ENCODE peak calls at places on chromosomes 5 and 9, in seven cellular contexts. T is stomach, Q is endothelial cell of umbilical vein, U is HepG2, V is IMR-90, F is breast epithelium, S is uterus. L is an unnamed sample.

GRCh38 chr9:134896834-134897583 is 16.4 kb downstream of the FCN2 start:
- DNase-seq in F (no peak), U (no peak), T (no peak), Q (no peak), S (no peak), V (no peak), L (no peak)

GRCh38 chr5:159106569-159107282 is 7.0 kb upstream of the EBF1 start:
- DNase-seq in T (peak), V (peak), Q (peak), F (no peak), S (peak), U (peak), L (peak)

GRCh38 chr9:77455312-77455927 is 192.7 kb downstream of the GNA14 start:
- DNase-seq in V (no peak), U (peak), Q (peak), T (peak), F (no peak), S (no peak), L (no peak)

GRCh38 chr9:68685770-68686169 is 19.3 kb upstream of the PIP5K1B start:
- DNase-seq in Q (peak), U (peak), S (no peak), F (no peak), V (no peak), T (peak), L (no peak)

GRCh38 chr5:151213803-151214613 is 9.9 kb downstream of the CCDC69 start:
- DNase-seq in Q (peak), F (no peak), U (peak), S (peak), V (no peak), T (peak), L (peak)

GRCh38 chr5:156359452-156359851 is 32.5 kb downstream of the SGCD start:
- DNase-seq in T (no peak), F (no peak), U (no peak), Q (no peak), V (peak), S (no peak), L (no peak)

GRCh38 chr5:171080151-171080938 is 218.5 kb downstream of the RANBP17 start:
- DNase-seq in F (no peak), U (no peak), T (no peak), Q (no peak), V (no peak), S (no peak), L (no peak)

GRCh38 chr9:131500377-131500776 is 2.3 kb upstream of the POMT1 start:
- DNase-seq in F (no peak), T (no peak), S (no peak), U (no peak), Q (no peak), V (no peak), L (no peak)

GRCh38 chr5:134082264-134082992 is 32.1 kb upstream of the TCF7 start:
- DNase-seq in T (no peak), U (no peak), S (no peak), F (no peak), Q (no peak), V (no peak), L (no peak)

GRCh38 chr5:105872569-105873270 is 1798.0 kb downstream of the EFNA5 start:
- DNase-seq in S (no peak), U (no peak), Q (no peak), T (no peak), F (no peak), V (no peak), L (no peak)

GRCh38 chr9:115291841-115292240 is 173.9 kb upstream of the TNC start:
- DNase-seq in F (no peak), S (no peak), U (no peak), T (peak), Q (no peak), V (peak), L (no peak)

GRCh38 chr5:72815580-72816296 is 723 bp upstream of the TNPO1 start:
- DNase-seq in U (no peak), Q (no peak), S (no peak), F (no peak), T (no peak), V (no peak), L (no peak)

GRCh38 chr5:38707352-38708324 is 138.2 kb upstream of the OSMR start:
- DNase-seq in Q (no peak), F (no peak), U (no peak), S (no peak), T (no peak), V (no peak), L (no peak)

GRCh38 chr9:105331160-105331559 is 86.7 kb downstream of the SLC44A1 start:
- DNase-seq in T (no peak), V (no peak), S (no peak), Q (no peak), F (no peak), U (no peak), L (no peak)

GRCh38 chr5:124264499-124264898 is 481.9 kb downstream of the ZNF608 start:
- DNase-seq in V (peak), T (no peak), U (no peak), F (no peak), S (no peak), Q (no peak), L (no peak)

GRCh38 chr9:38432922-38433510 is 8.8 kb upstream of the IGFBPL1 start:
- DNase-seq in F (no peak), U (peak), T (no peak), Q (peak), S (no peak), V (peak), L (no peak)

GRCh38 chr9:90642570-90643539 is at the start of gene DIRAS2:
- DNase-seq in S (no peak), V (peak), F (peak), T (peak), Q (peak), U (no peak), L (no peak)

GRCh38 chr9:14961372-14962068 is 51.3 kb upstream of the FREM1 start:
- DNase-seq in T (no peak), Q (no peak), V (no peak), S (no peak), F (no peak), U (peak), L (no peak)

GRCh38 chr5:160089549-160089948 is 29.7 kb downstream of the PWWP2A start:
- DNase-seq in S (no peak), V (no peak), U (no peak), T (no peak), F (no peak), Q (no peak), L (no peak)

GRCh38 chr5:80964919-80965318 is 4.8 kb downstream of the RASGRF2 start:
- DNase-seq in V (no peak), T (no peak), S (no peak), Q (no peak), U (no peak), F (no peak), L (no peak)

GRCh38 chr5:1838013-1838412 is 36.8 kb downstream of the NDUFS6 start:
- DNase-seq in T (no peak), V (no peak), F (no peak), U (no peak), S (no peak), Q (no peak), L (no peak)

GRCh38 chr9:31034311-31034710 is 1350.1 kb upstream of the ACO1 start:
- DNase-seq in U (peak), T (no peak), Q (no peak), V (no peak), F (no peak), S (no peak), L (no peak)

GRCh38 chr9:137159105-137160053 is 10.5 kb downstream of the LRRC26 start:
- DNase-seq in F (no peak), U (no peak), Q (no peak), V (no peak), T (no peak), S (no peak), L (no peak)

GRCh38 chr9:4292781-4293180 is 7.1 kb downstream of the GLIS3 start:
- DNase-seq in T (no peak), Q (no peak), S (no peak), V (peak), U (no peak), F (no peak), L (no peak)

GRCh38 chr5:95715799-95716461 is 15.2 kb upstream of the RHOBTB3 start:
- DNase-seq in Q (peak), T (no peak), V (peak), F (no peak), S (no peak), U (no peak), L (no peak)

GRCh38 chr9:129761293-129761900 is 8.6 kb upstream of the PTGES start:
- DNase-seq in V (peak), F (no peak), S (peak), Q (no peak), T (peak), U (no peak), L (no peak)

GRCh38 chr5:90888511-90889324 is 330.1 kb downstream of the ADGRV1 start:
- DNase-seq in S (no peak), V (peak), T (no peak), Q (peak), F (no peak), U (peak), L (no peak)

GRCh38 chr9:99485461-99485860 is 263.4 kb downstream of the SEC61B start:
- DNase-seq in F (no peak), U (no peak), Q (no peak), S (no peak), V (peak), T (no peak), L (no peak)

GRCh38 chr5:103283120-103283519 is 24.6 kb downstream of the MACIR start:
- DNase-seq in Q (no peak), F (no peak), U (no peak), S (no peak), V (no peak), T (no peak), L (no peak)

GRCh38 chr9:87554177-87554940 is 56.7 kb downstream of the DAPK1 start:
- DNase-seq in F (no peak), V (no peak), T (no peak), U (no peak), Q (no peak), S (no peak), L (no peak)

GRCh38 chr9:21505425-21506179 is 23.5 kb upstream of the IFNE start:
- DNase-seq in T (no peak), S (no peak), F (no peak), V (peak), Q (no peak), U (no peak), L (no peak)

GRCh38 chr9:101508203-101508602 is 25.4 kb upstream of the RNF20 start:
- DNase-seq in T (no peak), Q (no peak), S (no peak), V (peak), U (no peak), F (no peak), L (no peak)

GRCh38 chr5:177604116-177604521 is 4.2 kb downstream of the B4GALT7 start:
- DNase-seq in S (no peak), F (no peak), Q (no peak), V (no peak), U (no peak), T (peak), L (no peak)

DNA sequence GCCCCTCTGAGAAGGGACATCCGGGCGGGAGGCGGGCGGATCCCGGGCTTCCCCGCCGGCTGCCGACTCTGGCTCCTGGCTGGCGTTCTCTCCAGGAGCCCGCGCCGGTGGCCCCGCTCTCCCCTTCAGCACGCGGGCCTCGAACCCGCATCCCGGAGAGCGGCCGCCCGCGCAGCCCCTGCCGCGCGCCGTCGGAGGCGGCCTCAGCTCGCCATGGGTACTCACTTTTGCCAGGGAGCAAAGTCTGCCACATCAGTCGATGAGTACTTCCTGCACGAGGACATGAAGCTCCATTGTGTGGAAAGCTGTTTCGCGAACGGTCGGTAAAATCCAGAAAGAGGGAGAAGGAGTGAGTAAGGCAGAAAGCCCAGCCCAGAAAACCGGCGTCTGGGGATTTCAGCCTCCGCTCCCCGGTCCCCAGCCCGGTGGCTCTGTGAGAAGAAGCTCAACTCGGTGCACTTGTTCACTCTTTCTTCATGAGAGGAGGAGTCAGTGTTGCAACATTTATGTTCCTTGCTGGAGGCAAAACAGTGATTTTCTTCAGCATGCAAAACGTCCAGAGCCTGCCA is at the start of gene PRLR:
- DNase-seq in F (peak), V (peak), S (peak), U (peak), Q (no peak), T (peak), L (peak)
- TF ChIP-seq POLR2A in F (peak), V (no peak), S (peak), U (peak), Q (no peak), T (no peak), L (no peak)

GRCh38 chr9:63859475-63860215 is 1425.4 kb downstream of the FOXD4L5 start:
- DNase-seq in Q (no peak), F (no peak), V (no peak), U (peak), S (no peak), T (no peak), L (no peak)
- H3K4me3 ChIP-seq in Q (no peak), F (no peak), V (no peak), U (peak), S (no peak), T (no peak), L (peak)

GRCh38 chr5:126300293-126300692 is 122.9 kb upstream of the GRAMD2B start:
- DNase-seq in F (no peak), V (no peak), Q (no peak), U (no peak), T (no peak), S (no peak), L (no peak)
- TF ChIP-seq CTCF in F (no peak), V (peak), Q (no peak), U (no peak), T (no peak), S (no peak), L (no peak)

DNA sequence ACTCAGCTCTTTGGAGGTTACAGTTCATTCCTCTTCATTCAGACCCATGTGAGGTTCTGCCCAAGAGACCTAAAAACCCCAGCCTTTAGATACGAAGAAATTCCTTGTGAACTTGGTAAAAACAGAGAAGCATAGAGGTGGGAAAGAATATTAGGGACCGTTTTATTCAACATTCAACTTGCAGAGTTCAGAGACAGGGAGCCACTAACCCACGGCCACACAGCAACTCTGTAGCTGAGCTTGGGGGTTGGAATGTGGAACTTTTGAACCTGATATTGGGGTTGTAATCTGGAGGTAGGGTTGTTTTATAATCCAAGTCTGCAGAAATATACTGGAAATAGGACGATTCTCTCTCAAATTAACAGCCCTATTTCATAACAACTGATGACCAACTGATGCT is 10.8 kb upstream of the BOD1 start:
- DNase-seq in T (no peak), U (no peak), S (no peak), F (no peak), V (no peak), Q (no peak), L (no peak)
- TF ChIP-seq POLR2A in T (no peak), U (no peak), S (no peak), F (no peak), V (no peak), Q (no peak), L (no peak)

GRCh38 chr5:150082364-150082763 is 4.0 kb downstream of the CSF1R start:
- DNase-seq in S (no peak), F (no peak), T (peak), Q (no peak), U (no peak), V (no peak), L (peak)
- H3K4me3 ChIP-seq in S (no peak), F (no peak), T (no peak), Q (no peak), U (no peak), V (no peak), L (no peak)

L was measured in lower leg skin.